ENCODE peak calls at places on chromosomes 6 and 20, in four cellular contexts. M, L, G and W are unnamed samples.

GRCh38 chr6:35620706-35621105 is 68.0 kb downstream of the FKBP5 start:
- DNase-seq in M (no peak), L (no peak), G (no peak), W (no peak)

GRCh38 chr6:49553353-49553752 is 2.9 kb downstream of the C6orf141 start:
- DNase-seq in M (no peak), L (no peak), G (no peak), W (no peak)

GRCh38 chr6:138569970-138570715 is 70.8 kb upstream of the NHSL1 start:
- DNase-seq in M (no peak), L (peak), G (no peak), W (no peak)

GRCh38 chr20:3744806-3745685 is 12.6 kb downstream of the HSPA12B start:
- DNase-seq in M (peak), L (no peak), G (peak), W (peak)

GRCh38 chr20:35117148-35117547 is 24.5 kb upstream of the TRPC4AP start:
- DNase-seq in M (no peak), L (peak), G (no peak), W (no peak)

GRCh38 chr6:40350193-40350941 is 236.8 kb downstream of the LRFN2 start:
- DNase-seq in M (no peak), L (no peak), G (no peak), W (no peak)

GRCh38 chr6:72650081-72650745 is 28.3 kb downstream of the KCNQ5 start:
- DNase-seq in M (no peak), L (no peak), G (no peak), W (no peak)

GRCh38 chr6:105304366-105304765 is 98.5 kb downstream of the PREP start:
- DNase-seq in M (no peak), L (no peak), G (no peak), W (no peak)

GRCh38 chr6:116327803-116328527 is 42.8 kb upstream of the DSE start:
- DNase-seq in M (no peak), L (peak), G (no peak), W (no peak)

GRCh38 chr20:46158476-46158987 is 40.4 kb downstream of the CD40 start:
- DNase-seq in M (no peak), L (no peak), G (no peak), W (no peak)

GRCh38 chr6:132931937-132932336 is 117.6 kb downstream of the RPS12 start:
- DNase-seq in M (peak), L (peak), G (no peak), W (no peak)

DNA sequence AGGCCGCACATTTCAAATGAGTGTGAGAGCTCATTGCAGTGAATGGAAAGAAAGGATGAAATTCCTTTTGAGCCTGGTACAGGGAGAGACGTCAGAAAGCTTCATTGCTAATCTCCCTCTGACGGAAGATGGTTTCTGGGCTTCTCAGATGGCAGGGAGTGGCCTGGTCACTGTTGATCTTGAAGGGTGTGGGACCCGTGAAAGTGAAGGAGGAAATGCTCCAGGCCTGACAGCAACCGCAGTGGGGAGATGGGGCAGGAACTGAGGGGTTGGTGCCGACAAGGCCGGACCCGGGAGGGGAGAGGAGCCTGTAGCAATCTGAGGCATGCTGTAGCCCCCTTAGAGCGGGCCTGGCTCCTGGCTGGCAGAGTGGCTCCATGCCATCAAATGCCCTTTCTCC is 127.4 kb downstream of the MYLK4 start:
- DNase-seq in M (no peak), L (no peak), G (no peak), W (peak)
- H3K27ac ChIP-seq in M (no peak), L (no peak), G (no peak), W (no peak)

DNA sequence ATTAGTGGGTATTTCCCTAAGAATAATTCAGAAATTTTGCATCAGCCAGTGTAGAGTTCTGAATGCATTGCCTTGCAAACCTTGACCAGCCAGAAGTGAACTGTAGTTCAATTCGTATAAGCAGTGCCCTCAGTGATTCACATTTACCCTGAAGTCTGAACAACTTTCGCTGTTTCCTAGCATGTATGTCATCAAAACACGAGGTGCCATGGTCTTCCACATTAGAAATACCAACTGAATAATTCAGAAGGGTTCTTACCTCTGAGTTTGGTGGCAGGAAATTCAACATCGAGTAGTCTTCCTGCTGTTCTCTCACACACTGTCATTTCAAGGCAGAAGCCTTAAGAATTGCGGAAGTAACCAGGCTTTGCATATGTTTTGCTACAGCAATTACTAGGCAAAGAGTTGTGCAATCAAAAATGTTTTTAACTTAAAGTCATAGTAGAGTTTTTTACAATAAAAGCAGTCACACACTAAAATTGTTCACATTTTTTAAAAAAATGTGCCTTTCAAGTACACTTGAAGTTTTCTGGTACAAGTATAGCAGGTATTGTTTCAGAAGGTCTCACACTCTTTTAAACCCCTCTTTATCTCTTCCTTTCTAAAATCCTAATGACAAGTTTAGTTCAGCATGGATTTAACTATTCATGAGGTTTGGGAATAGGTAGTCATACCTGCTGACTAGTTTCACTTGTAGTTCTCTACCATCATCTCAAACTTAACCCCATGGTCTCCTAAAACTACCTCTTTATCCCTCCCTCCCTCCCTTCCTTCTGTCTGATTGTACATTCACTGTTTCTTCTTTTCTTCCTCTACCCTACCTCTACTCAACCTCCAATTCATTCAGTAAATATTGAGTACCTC is 118.3 kb downstream of the STXBP5 start:
- DNase-seq in M (no peak), L (peak), G (no peak), W (peak)
- H3K27ac ChIP-seq in M (no peak), L (no peak), G (no peak), W (no peak)

GRCh38 chr6:32815996-32816395 is 806 bp downstream of the HLA-DOB start:
- DNase-seq in M (no peak), L (no peak), G (peak), W (no peak)
- H3K27ac ChIP-seq in M (no peak), L (no peak), G (peak), W (no peak)

DNA sequence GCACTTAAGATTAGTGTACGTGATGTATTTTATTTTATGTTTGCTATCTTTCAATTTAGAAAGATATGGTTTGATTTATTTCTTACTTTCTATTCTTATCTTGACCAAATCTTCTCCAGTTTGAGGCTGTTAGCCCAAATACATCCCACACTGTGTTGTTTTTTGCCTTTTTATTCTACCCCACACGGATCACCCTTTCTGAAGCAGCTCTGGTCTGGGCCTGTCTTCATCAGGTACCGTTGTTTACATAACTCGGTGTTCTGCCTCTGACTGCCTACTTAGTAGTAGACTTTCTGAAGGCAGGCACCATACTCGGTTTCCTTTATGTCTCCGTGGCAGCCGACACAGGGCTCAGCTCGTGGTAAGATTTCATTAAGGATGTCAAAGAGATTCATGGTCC is 95.0 kb downstream of the PHACTR1 start:
- DNase-seq in M (no peak), L (no peak), G (no peak), W (no peak)
- H3K27ac ChIP-seq in M (no peak), L (no peak), G (no peak), W (no peak)